ENCODE peak calls at places on chromosome 9, in six cellular contexts. Q is A549, N is SK-N-SH, S is transverse colon, L is stomach, D is ovary. W is an unnamed sample.

GRCh38 chr9:105362470-105362869 is 85.4 kb upstream of the FSD1L start:
- DNase-seq in D (no peak), N (no peak), L (no peak), S (no peak), Q (no peak), W (no peak)

GRCh38 chr9:38705917-38706316 is 14.0 kb downstream of the FAM240B start:
- DNase-seq in D (no peak), N (no peak), S (no peak), Q (no peak), L (no peak), W (no peak)

GRCh38 chr9:4855861-4856260 is 63.1 kb downstream of the RCL1 start:
- DNase-seq in N (peak), Q (no peak), L (no peak), D (peak), S (peak), W (no peak)

GRCh38 chr9:107674937-107675277 is 185.3 kb upstream of the KLF4 start:
- DNase-seq in L (no peak), S (peak), N (no peak), D (no peak), Q (no peak), W (no peak)

GRCh38 chr9:124389146-124389939 is 25.9 kb downstream of the PSMB7 start:
- DNase-seq in Q (no peak), S (no peak), N (no peak), D (no peak), L (no peak), W (no peak)

GRCh38 chr9:8384126-8384525 is 584.5 kb upstream of the DMAC1 start:
- DNase-seq in D (no peak), N (no peak), S (no peak), L (no peak), Q (no peak), W (no peak)

GRCh38 chr9:94796687-94797086 is 70.2 kb downstream of the AOPEP start:
- DNase-seq in S (no peak), D (no peak), Q (no peak), L (no peak), N (no peak), W (no peak)

GRCh38 chr9:35960029-35960655 is 2.2 kb upstream of the OR2S2 start:
- DNase-seq in D (no peak), N (no peak), Q (no peak), S (peak), L (no peak), W (no peak)

GRCh38 chr9:29214162-29214520 is 1640.9 kb upstream of the C9orf72 start:
- DNase-seq in L (peak), Q (peak), D (no peak), S (no peak), N (peak), W (no peak)

GRCh38 chr9:111798786-111799185 is 4.0 kb upstream of the SHOC1 start:
- DNase-seq in L (no peak), S (no peak), N (no peak), D (no peak), Q (peak), W (no peak)

GRCh38 chr9:36207546-36208012 is 16.9 kb downstream of the CLTA start:
- DNase-seq in N (no peak), Q (no peak), D (no peak), L (no peak), S (no peak), W (no peak)

GRCh38 chr9:78919701-78920100 is 622.8 kb downstream of the PSAT1 start:
- DNase-seq in D (no peak), L (no peak), N (no peak), S (no peak), Q (no peak), W (no peak)

GRCh38 chr9:114936566-114936965 is 6.2 kb upstream of the TNFSF8 start:
- DNase-seq in Q (no peak), N (no peak), S (no peak), D (no peak), L (no peak), W (no peak)

GRCh38 chr9:114486205-114486963 is 18.9 kb downstream of the WHRN start:
- DNase-seq in D (no peak), Q (no peak), N (no peak), L (no peak), S (no peak), W (no peak)

GRCh38 chr9:87111010-87111409 is 163.7 kb upstream of the GAS1 start:
- DNase-seq in D (no peak), N (no peak), Q (no peak), S (no peak), L (no peak), W (no peak)

GRCh38 chr9:135130266-135130976 is 43.0 kb downstream of the OLFM1 start:
- DNase-seq in N (no peak), D (no peak), S (peak), Q (peak), L (peak), W (no peak)

GRCh38 chr9:95091574-95091970 is 225.9 kb downstream of the FANCC start:
- DNase-seq in Q (peak), N (no peak), D (no peak), L (no peak), S (no peak), W (no peak)

GRCh38 chr9:87148391-87149237 is 201.3 kb upstream of the GAS1 start:
- DNase-seq in Q (peak), L (peak), D (peak), N (peak), S (peak), W (peak)

GRCh38 chr9:17251100-17251499 is 116.3 kb downstream of the CNTLN start:
- DNase-seq in L (no peak), D (no peak), Q (no peak), N (no peak), S (no peak), W (no peak)

GRCh38 chr9:93894691-93895079 is 60.5 kb downstream of the BARX1 start:
- DNase-seq in Q (no peak), D (no peak), S (peak), N (peak), L (peak), W (no peak)

GRCh38 chr9:92270511-92270910 is 23.0 kb downstream of the IARS1 start:
- DNase-seq in Q (no peak), D (no peak), S (no peak), L (no peak), N (no peak), W (no peak)

GRCh38 chr9:130846487-130847305 is 11.6 kb downstream of the ABL1 start:
- DNase-seq in S (no peak), N (peak), L (peak), Q (peak), D (peak), W (no peak)

GRCh38 chr9:86822006-86822405 is 125.3 kb downstream of the GAS1 start:
- DNase-seq in Q (no peak), D (no peak), S (no peak), L (no peak), N (no peak), W (no peak)

GRCh38 chr9:98218562-98219363 is 26.3 kb upstream of the CORO2A start:
- DNase-seq in S (no peak), N (no peak), Q (no peak), D (no peak), L (peak), W (peak)

GRCh38 chr9:125255781-125256391 is 5.7 kb upstream of the GAPVD1 start:
- DNase-seq in L (no peak), Q (peak), N (peak), D (no peak), S (no peak), W (no peak)

GRCh38 chr9:108869092-108869725 is 7.1 kb downstream of the ACTL7A start:
- DNase-seq in D (no peak), L (no peak), S (no peak), N (no peak), Q (peak), W (peak)

GRCh38 chr9:93255994-93256877 is 72.3 kb downstream of the WNK2 start:
- DNase-seq in D (no peak), S (peak), L (peak), N (peak), Q (no peak), W (no peak)

GRCh38 chr9:83620841-83621636 is 1.9 kb upstream of the IDNK start:
- DNase-seq in S (peak), D (no peak), Q (peak), L (peak), N (peak), W (peak)

GRCh38 chr9:74721696-74722660 is 165.7 kb downstream of the TRPM6 start:
- DNase-seq in Q (no peak), S (no peak), L (no peak), N (no peak), D (no peak), W (no peak)

GRCh38 chr9:8188720-8189407 is 389.3 kb upstream of the DMAC1 start:
- DNase-seq in N (peak), S (no peak), Q (no peak), D (no peak), L (no peak), W (no peak)

GRCh38 chr9:138117101-138117750 is 239.6 kb downstream of the CACNA1B start:
- DNase-seq in L (peak), N (no peak), S (no peak), D (no peak), Q (no peak), W (peak)

GRCh38 chr9:109912726-109913460 is 132.9 kb downstream of the PALM2AKAP2 start:
- DNase-seq in S (no peak), L (peak), Q (no peak), N (no peak), D (no peak), W (no peak)
- H3K4me3 ChIP-seq in S (no peak), L (no peak), Q (no peak), N (no peak), D (no peak), W (no peak)

GRCh38 chr9:12775963-12776774 is 1.3 kb downstream of the LURAP1L start:
- DNase-seq in D (peak), S (peak), N (peak), L (peak), Q (peak), W (peak)
- TF ChIP-seq EP300 in D (no peak), S (no peak), N (peak), L (no peak), Q (no peak), W (no peak)

GRCh38 chr9:120366646-120367019 is 213.3 kb downstream of the CDK5RAP2 start:
- DNase-seq in L (no peak), D (peak), Q (peak), N (no peak), S (no peak), W (no peak)
- H3K4me3 ChIP-seq in L (no peak), D (no peak), Q (no peak), N (no peak), S (no peak), W (no peak)

GRCh38 chr9:127158995-127159801 is 36.8 kb upstream of the ANGPTL2 start:
- DNase-seq in D (peak), L (peak), N (peak), S (peak), Q (peak), W (peak)
- TF ChIP-seq EP300 in D (no peak), L (no peak), N (no peak), S (peak), Q (no peak), W (no peak)

DNA sequence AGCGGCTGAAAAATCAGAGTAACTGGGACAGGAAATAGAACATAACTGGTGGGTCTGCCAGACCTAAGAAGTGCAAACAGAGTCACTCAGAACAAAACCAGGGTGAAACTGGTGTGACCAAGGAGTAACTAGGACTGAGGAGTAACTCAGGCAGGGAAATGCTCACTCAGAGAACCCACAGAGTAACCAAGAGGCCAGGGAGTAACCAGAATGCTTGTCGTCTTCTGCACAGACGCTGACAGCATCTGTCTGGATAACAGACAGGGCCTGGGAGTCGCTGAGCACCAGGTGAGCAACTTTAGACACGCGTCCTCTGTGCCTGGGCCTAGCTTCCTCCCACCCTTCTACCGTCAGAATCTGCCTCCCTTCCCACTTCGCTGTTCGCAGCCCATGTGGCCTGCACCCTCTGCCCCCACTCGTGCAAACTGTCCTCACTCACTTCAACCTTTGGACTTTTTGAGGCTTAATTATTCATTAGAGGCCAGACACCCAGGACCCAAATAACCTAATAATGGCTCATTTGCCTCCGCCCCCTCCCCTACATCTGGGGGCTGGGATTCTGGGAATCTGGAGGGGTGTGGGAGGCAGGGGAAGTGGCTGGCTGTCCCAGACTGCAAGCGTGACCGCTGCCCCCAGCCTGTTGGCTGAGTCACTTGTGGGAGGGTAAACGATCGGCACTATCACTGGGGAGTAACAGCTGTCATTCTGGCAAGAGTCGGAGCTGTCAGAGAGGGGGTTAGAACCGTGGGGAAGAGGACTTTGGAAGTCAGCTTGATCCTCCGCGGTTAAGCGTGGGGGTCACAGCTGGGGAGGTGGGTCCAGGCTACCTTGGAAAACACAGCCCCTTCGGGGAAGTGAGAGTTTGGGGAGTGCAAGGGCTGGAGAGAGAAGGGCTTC is 638 bp downstream of the AQP3 start:
- DNase-seq in D (peak), Q (peak), N (peak), L (peak), S (peak), W (no peak)
- H3K4me3 ChIP-seq in D (peak), Q (peak), N (peak), L (peak), S (peak), W (peak)

GRCh38 chr9:136790640-136791465 is at the start of gene TMEM141:
- DNase-seq in N (peak), Q (peak), L (peak), S (peak), D (peak), W (peak)
- TF ChIP-seq EP300 in N (peak), Q (no peak), L (no peak), S (no peak), D (no peak), W (no peak)

GRCh38 chr9:6884960-6885359 is 127.2 kb downstream of the KDM4C start:
- DNase-seq in D (no peak), S (no peak), L (no peak), Q (no peak), N (no peak), W (no peak)
- H3K4me3 ChIP-seq in D (no peak), S (no peak), L (no peak), Q (no peak), N (no peak), W (no peak)

GRCh38 chr9:137055385-137056364 is 1.8 kb upstream of the ENTPD2 start:
- DNase-seq in Q (peak), S (peak), N (peak), D (peak), L (peak), W (no peak)
- TF ChIP-seq EP300 in Q (no peak), S (no peak), N (peak), D (no peak), L (no peak), W (no peak)

W was measured in upper lobe of left lung.